ENCODE peak calls at places on chromosome 6, in seven cellular contexts. One of them, this sample, is unnamed. For H3K4me1, the result is how much of the 10 kb centered on the place peaks cover.

GRCh38 chr6:26556263-26557070 is 18.3 kb downstream of the HMGN4 start:
- DNase-seq in prostate gland: no peak
- DNase-seq in mammary epithelial cell: peak
- DNase-seq in neuronal stem cell: peak
- DNase-seq in mucosa of descending colon: no peak
- DNase-seq in hepatocyte: peak
- DNase-seq in OCI-LY7: peak
- DNase-seq in this sample: peak

GRCh38 chr6:37323568-37323967 is 30.2 kb upstream of the RNF8 start:
- DNase-seq in neuronal stem cell: no peak
- DNase-seq in hepatocyte: no peak
- DNase-seq in mammary epithelial cell: no peak
- DNase-seq in mucosa of descending colon: no peak
- DNase-seq in OCI-LY7: no peak
- DNase-seq in prostate gland: no peak
- DNase-seq in this sample: no peak

GRCh38 chr6:148747145-148747492 is 289 bp downstream of the UST start:
- DNase-seq in OCI-LY7: no peak
- DNase-seq in hepatocyte: no peak
- DNase-seq in mucosa of descending colon: peak
- DNase-seq in neuronal stem cell: peak
- DNase-seq in prostate gland: peak
- DNase-seq in mammary epithelial cell: peak
- DNase-seq in this sample: no peak

GRCh38 chr6:125219451-125219942 is 65.9 kb downstream of the TPD52L1 start:
- DNase-seq in prostate gland: no peak
- DNase-seq in OCI-LY7: no peak
- DNase-seq in mammary epithelial cell: no peak
- DNase-seq in mucosa of descending colon: no peak
- DNase-seq in hepatocyte: peak
- DNase-seq in neuronal stem cell: no peak
- DNase-seq in this sample: peak

GRCh38 chr6:124903797-124904196 is 58.4 kb upstream of the RNF217 start:
- DNase-seq in mucosa of descending colon: no peak
- DNase-seq in mammary epithelial cell: peak
- DNase-seq in neuronal stem cell: no peak
- DNase-seq in OCI-LY7: no peak
- DNase-seq in prostate gland: no peak
- DNase-seq in hepatocyte: no peak
- DNase-seq in this sample: no peak

GRCh38 chr6:90425161-90425641 is 128.6 kb upstream of the BACH2 start:
- DNase-seq in prostate gland: no peak
- DNase-seq in OCI-LY7: no peak
- DNase-seq in mucosa of descending colon: no peak
- DNase-seq in mammary epithelial cell: no peak
- DNase-seq in neuronal stem cell: no peak
- DNase-seq in hepatocyte: no peak
- DNase-seq in this sample: no peak

GRCh38 chr6:38632490-38632889 is 7.2 kb downstream of the BTBD9 start:
- DNase-seq in mucosa of descending colon: no peak
- DNase-seq in mammary epithelial cell: no peak
- DNase-seq in prostate gland: no peak
- DNase-seq in OCI-LY7: no peak
- DNase-seq in neuronal stem cell: no peak
- DNase-seq in hepatocyte: no peak
- DNase-seq in this sample: no peak

GRCh38 chr6:145670306-145670705 is 65.0 kb downstream of the EPM2A start:
- DNase-seq in hepatocyte: no peak
- DNase-seq in OCI-LY7: no peak
- DNase-seq in neuronal stem cell: no peak
- DNase-seq in prostate gland: no peak
- DNase-seq in mucosa of descending colon: no peak
- DNase-seq in mammary epithelial cell: no peak
- DNase-seq in this sample: no peak

GRCh38 chr6:92690997-92691599 is 728.3 kb downstream of the EPHA7 start:
- DNase-seq in neuronal stem cell: no peak
- DNase-seq in mammary epithelial cell: no peak
- DNase-seq in mucosa of descending colon: no peak
- DNase-seq in prostate gland: no peak
- DNase-seq in hepatocyte: peak
- DNase-seq in OCI-LY7: no peak
- DNase-seq in this sample: no peak

GRCh38 chr6:163706688-163707087 is 292.2 kb downstream of the QKI start:
- DNase-seq in OCI-LY7: no peak
- DNase-seq in hepatocyte: no peak
- DNase-seq in neuronal stem cell: no peak
- DNase-seq in mucosa of descending colon: no peak
- DNase-seq in mammary epithelial cell: no peak
- DNase-seq in prostate gland: no peak
- DNase-seq in this sample: no peak

GRCh38 chr6:138491020-138491419 is 8.3 kb downstream of the NHSL1 start:
- DNase-seq in mucosa of descending colon: no peak
- DNase-seq in hepatocyte: no peak
- DNase-seq in mammary epithelial cell: no peak
- DNase-seq in prostate gland: no peak
- DNase-seq in neuronal stem cell: no peak
- DNase-seq in OCI-LY7: no peak
- DNase-seq in this sample: no peak

GRCh38 chr6:54142889-54143519 is 31.8 kb downstream of the MLIP start:
- DNase-seq in mammary epithelial cell: no peak
- DNase-seq in hepatocyte: no peak
- DNase-seq in neuronal stem cell: no peak
- DNase-seq in prostate gland: no peak
- DNase-seq in OCI-LY7: no peak
- DNase-seq in mucosa of descending colon: no peak
- DNase-seq in this sample: no peak

GRCh38 chr6:128036808-128037570 is 136.1 kb upstream of the THEMIS start:
- DNase-seq in OCI-LY7: no peak
- DNase-seq in mammary epithelial cell: no peak
- DNase-seq in neuronal stem cell: no peak
- DNase-seq in mucosa of descending colon: no peak
- DNase-seq in prostate gland: no peak
- DNase-seq in hepatocyte: no peak
- DNase-seq in this sample: no peak

GRCh38 chr6:52361945-52362442 is at the start of gene PAQR8:
- DNase-seq in OCI-LY7: peak
- DNase-seq in mammary epithelial cell: peak
- DNase-seq in prostate gland: peak
- DNase-seq in hepatocyte: peak
- DNase-seq in neuronal stem cell: peak
- DNase-seq in mucosa of descending colon: peak
- DNase-seq in this sample: peak

GRCh38 chr6:156953478-156954146 is 176.4 kb downstream of the ARID1B start:
- DNase-seq in prostate gland: no peak
- DNase-seq in neuronal stem cell: peak
- DNase-seq in OCI-LY7: peak
- DNase-seq in mammary epithelial cell: peak
- DNase-seq in hepatocyte: peak
- DNase-seq in mucosa of descending colon: no peak
- DNase-seq in this sample: peak

GRCh38 chr6:157993076-157993475 is 11.4 kb downstream of the SYNJ2 start:
- DNase-seq in neuronal stem cell: no peak
- DNase-seq in mammary epithelial cell: no peak
- DNase-seq in prostate gland: no peak
- DNase-seq in hepatocyte: no peak
- DNase-seq in OCI-LY7: no peak
- DNase-seq in mucosa of descending colon: no peak
- DNase-seq in this sample: no peak

GRCh38 chr6:36350082-36350481 is 13.4 kb upstream of the BNIP5 start:
- DNase-seq in OCI-LY7: no peak
- DNase-seq in hepatocyte: no peak
- DNase-seq in prostate gland: no peak
- DNase-seq in mucosa of descending colon: no peak
- DNase-seq in neuronal stem cell: no peak
- DNase-seq in mammary epithelial cell: no peak
- DNase-seq in this sample: peak

GRCh38 chr6:132995432-132995831 is 181.1 kb downstream of the RPS12 start:
- DNase-seq in neuronal stem cell: no peak
- DNase-seq in mucosa of descending colon: no peak
- DNase-seq in hepatocyte: no peak
- DNase-seq in mammary epithelial cell: no peak
- DNase-seq in prostate gland: no peak
- DNase-seq in OCI-LY7: no peak
- DNase-seq in this sample: no peak

GRCh38 chr6:81465859-81466258 is 286.6 kb downstream of the TENT5A start:
- DNase-seq in neuronal stem cell: peak
- DNase-seq in mucosa of descending colon: no peak
- DNase-seq in mammary epithelial cell: peak
- DNase-seq in OCI-LY7: no peak
- DNase-seq in prostate gland: no peak
- DNase-seq in hepatocyte: peak
- DNase-seq in this sample: no peak

GRCh38 chr6:1612386-1612893 is 2.7 kb downstream of the FOXC1 start:
- DNase-seq in mucosa of descending colon: no peak
- DNase-seq in OCI-LY7: no peak
- DNase-seq in prostate gland: no peak
- DNase-seq in hepatocyte: no peak
- DNase-seq in mammary epithelial cell: peak
- DNase-seq in neuronal stem cell: no peak
- DNase-seq in this sample: no peak

GRCh38 chr6:1611572-1612385 is 2.1 kb downstream of the FOXC1 start:
- DNase-seq in mammary epithelial cell: peak
- DNase-seq in neuronal stem cell: no peak
- DNase-seq in hepatocyte: no peak
- DNase-seq in OCI-LY7: no peak
- DNase-seq in prostate gland: no peak
- DNase-seq in mucosa of descending colon: no peak
- DNase-seq in this sample: no peak

GRCh38 chr6:1609662-1610496 is at the start of gene FOXC1:
- DNase-seq in neuronal stem cell: peak
- DNase-seq in hepatocyte: peak
- DNase-seq in OCI-LY7: no peak
- DNase-seq in mucosa of descending colon: peak
- DNase-seq in mammary epithelial cell: peak
- DNase-seq in prostate gland: peak
- DNase-seq in this sample: peak

GRCh38 chr6:1610497-1611321 is 994 bp downstream of the FOXC1 start:
- DNase-seq in neuronal stem cell: no peak
- DNase-seq in prostate gland: no peak
- DNase-seq in hepatocyte: peak
- DNase-seq in OCI-LY7: no peak
- DNase-seq in mammary epithelial cell: peak
- DNase-seq in mucosa of descending colon: no peak
- DNase-seq in this sample: no peak

DNA sequence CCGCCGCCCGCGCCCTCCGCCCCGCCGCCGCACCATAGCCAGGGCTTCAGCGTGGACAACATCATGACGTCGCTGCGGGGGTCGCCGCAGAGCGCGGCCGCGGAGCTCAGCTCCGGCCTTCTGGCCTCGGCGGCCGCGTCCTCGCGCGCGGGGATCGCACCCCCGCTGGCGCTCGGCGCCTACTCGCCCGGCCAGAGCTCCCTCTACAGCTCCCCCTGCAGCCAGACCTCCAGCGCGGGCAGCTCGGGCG is 1.5 kb downstream of the FOXC1 start:
- DNase-seq in mucosa of descending colon: no peak
- DNase-seq in mammary epithelial cell: peak
- DNase-seq in hepatocyte: peak
- DNase-seq in prostate gland: no peak
- DNase-seq in neuronal stem cell: no peak
- DNase-seq in OCI-LY7: no peak
- DNase-seq in this sample: no peak
- H3K4me3 ChIP-seq in mucosa of descending colon: no peak
- H3K4me3 ChIP-seq in mammary epithelial cell: peak
- H3K4me3 ChIP-seq in hepatocyte: no peak
- H3K4me3 ChIP-seq in prostate gland: peak
- H3K4me3 ChIP-seq in neuronal stem cell: no peak
- H3K4me3 ChIP-seq in OCI-LY7: no peak
- H3K4me3 ChIP-seq in this sample: peak

GRCh38 chr6:89048985-89049384 is 31.6 kb upstream of the PNRC1 start:
- DNase-seq in mucosa of descending colon: no peak
- DNase-seq in OCI-LY7: no peak
- DNase-seq in neuronal stem cell: no peak
- DNase-seq in mammary epithelial cell: peak
- DNase-seq in prostate gland: no peak
- DNase-seq in hepatocyte: peak
- DNase-seq in this sample: no peak
- H3K4me1 ChIP-seq in mucosa of descending colon: under half
- H3K4me1 ChIP-seq in OCI-LY7: under half
- H3K4me1 ChIP-seq in neuronal stem cell: under half
- H3K4me1 ChIP-seq in mammary epithelial cell: under half
- H3K4me1 ChIP-seq in prostate gland: under half
- H3K4me1 ChIP-seq in hepatocyte: under half
- H3K4me1 ChIP-seq in this sample: under half

GRCh38 chr6:31945507-31946369 is at the start of gene CFB:
- DNase-seq in neuronal stem cell: no peak
- DNase-seq in prostate gland: peak
- DNase-seq in OCI-LY7: no peak
- DNase-seq in mammary epithelial cell: peak
- DNase-seq in hepatocyte: peak
- DNase-seq in mucosa of descending colon: peak
- DNase-seq in this sample: peak
- H3K4me3 ChIP-seq in neuronal stem cell: no peak
- H3K4me3 ChIP-seq in prostate gland: no peak
- H3K4me3 ChIP-seq in OCI-LY7: no peak
- H3K4me3 ChIP-seq in mammary epithelial cell: peak
- H3K4me3 ChIP-seq in hepatocyte: no peak
- H3K4me3 ChIP-seq in mucosa of descending colon: no peak
- H3K4me3 ChIP-seq in this sample: no peak

GRCh38 chr6:142316791-142317368 is 15.1 kb downstream of the ADGRG6 start:
- DNase-seq in mucosa of descending colon: no peak
- DNase-seq in mammary epithelial cell: no peak
- DNase-seq in prostate gland: no peak
- DNase-seq in hepatocyte: no peak
- DNase-seq in neuronal stem cell: no peak
- DNase-seq in OCI-LY7: no peak
- DNase-seq in this sample: no peak

GRCh38 chr6:142321451-142321850 is 19.6 kb downstream of the ADGRG6 start:
- DNase-seq in hepatocyte: no peak
- DNase-seq in mammary epithelial cell: no peak
- DNase-seq in prostate gland: no peak
- DNase-seq in OCI-LY7: no peak
- DNase-seq in neuronal stem cell: no peak
- DNase-seq in mucosa of descending colon: no peak
- DNase-seq in this sample: no peak

GRCh38 chr6:142322066-142322465 is 20.3 kb downstream of the ADGRG6 start:
- DNase-seq in prostate gland: no peak
- DNase-seq in mucosa of descending colon: no peak
- DNase-seq in hepatocyte: no peak
- DNase-seq in mammary epithelial cell: no peak
- DNase-seq in OCI-LY7: no peak
- DNase-seq in neuronal stem cell: no peak
- DNase-seq in this sample: no peak

GRCh38 chr6:142322504-142323198 is 20.8 kb downstream of the ADGRG6 start:
- DNase-seq in prostate gland: no peak
- DNase-seq in neuronal stem cell: no peak
- DNase-seq in hepatocyte: no peak
- DNase-seq in OCI-LY7: no peak
- DNase-seq in mammary epithelial cell: no peak
- DNase-seq in mucosa of descending colon: no peak
- DNase-seq in this sample: no peak

DNA sequence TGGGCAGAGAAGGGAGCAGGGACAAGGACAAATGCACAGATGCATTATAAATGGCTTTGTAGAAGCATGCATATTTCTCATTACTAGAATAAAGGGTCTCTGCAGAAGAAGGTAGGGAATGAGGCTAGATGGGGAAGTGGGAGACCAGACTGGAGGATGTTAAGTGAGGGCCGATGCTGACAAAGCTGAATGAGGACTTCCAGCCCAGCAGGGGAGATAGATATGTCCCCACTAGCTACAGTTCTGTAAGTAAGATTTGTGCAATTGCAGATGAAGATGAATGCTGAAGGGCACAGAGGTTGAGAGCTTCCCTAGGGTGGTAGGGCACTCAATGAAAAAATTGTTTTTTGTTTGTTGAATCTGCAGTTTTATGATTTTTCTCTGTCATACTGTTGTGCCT is 16.9 kb downstream of the ADGRG6 start:
- DNase-seq in prostate gland: no peak
- DNase-seq in mucosa of descending colon: no peak
- DNase-seq in hepatocyte: no peak
- DNase-seq in neuronal stem cell: no peak
- DNase-seq in mammary epithelial cell: no peak
- DNase-seq in OCI-LY7: no peak
- DNase-seq in this sample: no peak
- H3K4me1 ChIP-seq in prostate gland: under half
- H3K4me1 ChIP-seq in mucosa of descending colon: under half
- H3K4me1 ChIP-seq in hepatocyte: under half
- H3K4me1 ChIP-seq in neuronal stem cell: under half
- H3K4me1 ChIP-seq in mammary epithelial cell: under half
- H3K4me1 ChIP-seq in OCI-LY7: under half
- H3K4me1 ChIP-seq in this sample: under half